ENCODE peak calls at places on chromosomes 3 and 15, in four cellular contexts. One of them, this sample, is unnamed.

GRCh38 chr3:116423945-116424344 is 21.3 kb downstream of the LSAMP start:
- DNase-seq in IMR-90: peak; percentile 23
- DNase-seq in H9: no peak
- DNase-seq in mesenchymal stem cell: peak; percentile 39
- DNase-seq in this sample: no peak

GRCh38 chr15:71701808-71702207 is 108.5 kb upstream of the NR2E3 start:
- DNase-seq in IMR-90: no peak
- DNase-seq in H9: no peak
- DNase-seq in mesenchymal stem cell: no peak
- DNase-seq in this sample: no peak

GRCh38 chr3:55897573-55898224 is 410.6 kb upstream of the WNT5A start:
- DNase-seq in IMR-90: peak; percentile 21
- DNase-seq in H9: no peak
- DNase-seq in mesenchymal stem cell: peak; percentile 57
- DNase-seq in this sample: peak; percentile 30

GRCh38 chr3:54447427-54447826 is 325.1 kb downstream of the CACNA2D3 start:
- DNase-seq in IMR-90: no peak
- DNase-seq in H9: no peak
- DNase-seq in mesenchymal stem cell: peak; percentile 13
- DNase-seq in this sample: no peak

GRCh38 chr15:62392411-62392810 is 227.3 kb upstream of the C2CD4B start:
- DNase-seq in IMR-90: peak; percentile 53
- DNase-seq in H9: peak; percentile 50
- DNase-seq in mesenchymal stem cell: peak; percentile 56
- DNase-seq in this sample: peak; percentile 11

GRCh38 chr3:52830535-52831258 is at the start of gene ITIH4:
- DNase-seq in IMR-90: no peak
- DNase-seq in H9: no peak
- DNase-seq in mesenchymal stem cell: no peak
- DNase-seq in this sample: no peak

GRCh38 chr3:32778389-32778788 is 39.4 kb upstream of the TRIM71 start:
- DNase-seq in IMR-90: no peak
- DNase-seq in H9: no peak
- DNase-seq in mesenchymal stem cell: no peak
- DNase-seq in this sample: no peak

GRCh38 chr3:150798122-150798618 is 35.2 kb upstream of the SIAH2 start:
- DNase-seq in IMR-90: no peak
- DNase-seq in H9: peak; percentile 38
- DNase-seq in mesenchymal stem cell: peak; percentile 6
- DNase-seq in this sample: no peak

GRCh38 chr3:117454928-117455327 is 745.3 kb downstream of the TUSC7 start:
- DNase-seq in IMR-90: no peak
- DNase-seq in H9: no peak
- DNase-seq in mesenchymal stem cell: no peak
- DNase-seq in this sample: no peak

DNA sequence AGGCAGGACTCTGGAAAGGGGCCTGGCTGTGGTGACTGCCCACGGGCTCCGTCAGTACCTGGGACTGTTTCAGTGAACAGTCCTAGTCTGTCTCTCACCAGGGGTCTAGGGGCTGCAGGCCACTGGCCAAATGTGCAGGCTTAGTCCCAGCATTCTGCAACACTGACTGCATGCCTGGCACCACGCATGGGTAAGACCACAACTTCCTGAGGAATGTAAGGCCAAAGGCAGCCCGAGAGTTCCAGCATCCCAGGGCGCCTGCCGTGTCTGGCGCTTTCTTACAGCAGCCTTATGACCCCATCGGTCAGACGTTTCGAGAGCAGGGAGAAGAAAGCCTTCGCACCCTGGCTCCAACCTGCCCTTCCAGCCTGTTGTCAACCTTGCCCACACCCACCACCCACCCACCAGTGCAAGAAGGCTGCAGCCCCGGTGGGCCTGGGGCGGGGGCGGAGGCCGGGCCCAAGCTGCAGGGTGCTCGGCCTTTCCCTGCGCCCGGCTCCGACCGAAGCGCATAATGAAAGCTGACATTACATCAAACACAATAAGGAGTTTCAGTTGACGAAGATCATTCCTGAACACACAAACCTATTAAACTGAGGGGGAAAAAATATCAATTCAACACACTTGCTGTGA is 29.5 kb upstream of the TMEM115 start:
- DNase-seq in IMR-90: no peak
- DNase-seq in H9: no peak
- DNase-seq in mesenchymal stem cell: no peak
- DNase-seq in this sample: no peak
- H3K4me1 ChIP-seq in IMR-90: no peaks in the 10 kb centered on the region
- H3K4me1 ChIP-seq in H9: no peaks in the 10 kb centered on the region
- H3K4me1 ChIP-seq in mesenchymal stem cell: peaks cover 31% of the 10 kb centered on the region
- H3K4me1 ChIP-seq in this sample: peaks cover 3% of the 10 kb centered on the region

GRCh38 chr3:13771496-13771895 is 108.4 kb downstream of the WNT7A start:
- DNase-seq in IMR-90: no peak
- DNase-seq in H9: no peak
- DNase-seq in mesenchymal stem cell: no peak
- DNase-seq in this sample: no peak
- H2BK15ac ChIP-seq in IMR-90: no peak overlapping the region
- H2BK15ac ChIP-seq in H9: no peak overlapping the region
- H2BK15ac ChIP-seq in mesenchymal stem cell: no peak overlapping the region
- H2BK15ac ChIP-seq in this sample: no peak overlapping the region

GRCh38 chr3:184154909-184155643 is at the start of gene DVL3:
- DNase-seq in IMR-90: peak; percentile 52
- DNase-seq in H9: peak; percentile 59
- DNase-seq in mesenchymal stem cell: peak; percentile 64
- DNase-seq in this sample: peak; percentile 72

GRCh38 chr3:184155644-184156521 is 706 bp downstream of the DVL3 start:
- DNase-seq in IMR-90: peak; percentile 16
- DNase-seq in H9: peak; percentile 46
- DNase-seq in mesenchymal stem cell: peak; percentile 60
- DNase-seq in this sample: no peak

GRCh38 chr3:184158394-184158793 is 3.2 kb downstream of the DVL3 start:
- DNase-seq in IMR-90: no peak
- DNase-seq in H9: no peak
- DNase-seq in mesenchymal stem cell: no peak
- DNase-seq in this sample: no peak

GRCh38 chr3:184157206-184157605 is 2.0 kb downstream of the DVL3 start:
- DNase-seq in IMR-90: no peak
- DNase-seq in H9: no peak
- DNase-seq in mesenchymal stem cell: no peak
- DNase-seq in this sample: no peak

DNA sequence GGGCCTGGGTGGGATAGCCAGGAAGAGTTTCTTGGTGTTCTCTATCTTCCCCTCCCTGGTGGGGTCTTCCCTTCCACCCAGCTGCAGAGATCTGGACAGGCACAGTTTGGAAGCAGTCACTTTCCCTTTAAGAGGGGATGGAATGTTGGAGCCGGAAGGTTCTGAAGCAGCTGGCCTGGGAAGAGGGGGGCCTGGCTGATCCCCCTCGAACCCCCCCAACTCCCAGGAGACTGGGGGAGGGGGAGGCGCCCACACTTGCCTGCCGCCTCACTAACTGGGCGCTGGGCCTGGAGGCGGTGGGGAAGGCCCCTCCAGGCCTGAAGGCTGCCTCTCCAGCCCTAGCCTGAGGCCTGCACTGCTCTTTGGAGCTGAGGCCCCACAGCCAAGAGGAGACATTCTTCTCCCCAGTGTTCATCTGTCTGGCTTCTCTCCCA is 1.4 kb downstream of the DVL3 start:
- DNase-seq in IMR-90: peak; percentile 60
- DNase-seq in H9: peak; percentile 41
- DNase-seq in mesenchymal stem cell: peak; percentile 55
- DNase-seq in this sample: peak; percentile 58
- H3K4me1 ChIP-seq in IMR-90: peaks cover 16% of the 10 kb centered on the region
- H3K4me1 ChIP-seq in H9: no peaks in the 10 kb centered on the region
- H3K4me1 ChIP-seq in mesenchymal stem cell: peaks cover 17% of the 10 kb centered on the region
- H3K4me1 ChIP-seq in this sample: peaks cover 10% of the 10 kb centered on the region

DNA sequence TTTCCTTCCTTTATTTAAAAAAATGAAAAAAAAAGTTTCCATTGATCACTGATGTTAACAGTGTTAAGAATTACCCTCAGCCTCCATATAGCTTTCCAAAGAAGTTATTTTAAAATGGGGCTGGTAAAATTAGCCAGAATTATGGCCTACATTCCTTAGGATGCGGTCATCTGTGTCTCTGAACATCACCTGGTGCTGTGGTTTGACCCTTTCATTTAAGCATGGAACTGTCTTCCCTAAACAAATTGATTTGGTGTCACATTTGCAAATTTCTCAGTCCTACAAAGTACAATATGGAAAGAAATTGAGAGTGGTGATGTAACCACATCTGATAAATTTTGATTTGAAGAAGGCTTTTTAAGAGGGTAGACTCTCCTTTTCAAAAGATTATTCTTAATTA is 40.3 kb upstream of the ZPLD1 start:
- DNase-seq in IMR-90: no peak
- DNase-seq in H9: no peak
- DNase-seq in mesenchymal stem cell: no peak
- DNase-seq in this sample: no peak
- H2BK15ac ChIP-seq in IMR-90: no peak overlapping the region
- H2BK15ac ChIP-seq in H9: no peak overlapping the region
- H2BK15ac ChIP-seq in mesenchymal stem cell: no peak overlapping the region
- H2BK15ac ChIP-seq in this sample: no peak overlapping the region

GRCh38 chr15:99717129-99718024 is 15.9 kb downstream of the LYSMD4 start:
- DNase-seq in IMR-90: no peak
- DNase-seq in H9: no peak
- DNase-seq in mesenchymal stem cell: no peak
- DNase-seq in this sample: no peak
- H3K4me1 ChIP-seq in IMR-90: no peaks in the 10 kb centered on the region
- H3K4me1 ChIP-seq in H9: no peaks in the 10 kb centered on the region
- H3K4me1 ChIP-seq in mesenchymal stem cell: peaks cover 4% of the 10 kb centered on the region
- H3K4me1 ChIP-seq in this sample: no peaks in the 10 kb centered on the region

DNA sequence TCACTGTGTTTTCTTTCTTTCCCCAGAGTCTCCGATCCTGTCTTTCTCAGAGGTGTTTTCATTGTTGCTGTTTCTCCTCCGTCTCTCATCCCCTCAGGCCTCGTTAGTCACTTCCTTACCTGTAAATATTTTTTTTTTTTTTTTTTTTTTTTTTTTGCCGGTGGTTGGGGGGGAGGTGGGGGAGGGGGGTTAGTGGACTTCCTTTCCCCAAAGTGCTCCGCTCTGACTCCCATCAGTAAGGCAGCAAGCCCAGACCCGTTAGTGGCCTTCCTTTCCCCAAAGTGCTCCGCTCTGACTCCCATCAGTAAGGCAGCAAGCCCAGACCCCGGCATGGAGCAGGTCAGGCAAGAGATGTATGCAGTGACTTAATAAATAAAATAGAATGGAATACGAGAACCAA is 97.1 kb upstream of the TNFAIP8L3 start:
- DNase-seq in IMR-90: no peak
- DNase-seq in H9: no peak
- DNase-seq in mesenchymal stem cell: no peak
- DNase-seq in this sample: no peak
- H2BK15ac ChIP-seq in IMR-90: no peak overlapping the region
- H2BK15ac ChIP-seq in H9: no peak overlapping the region
- H2BK15ac ChIP-seq in mesenchymal stem cell: no peak overlapping the region
- H2BK15ac ChIP-seq in this sample: no peak overlapping the region

DNA sequence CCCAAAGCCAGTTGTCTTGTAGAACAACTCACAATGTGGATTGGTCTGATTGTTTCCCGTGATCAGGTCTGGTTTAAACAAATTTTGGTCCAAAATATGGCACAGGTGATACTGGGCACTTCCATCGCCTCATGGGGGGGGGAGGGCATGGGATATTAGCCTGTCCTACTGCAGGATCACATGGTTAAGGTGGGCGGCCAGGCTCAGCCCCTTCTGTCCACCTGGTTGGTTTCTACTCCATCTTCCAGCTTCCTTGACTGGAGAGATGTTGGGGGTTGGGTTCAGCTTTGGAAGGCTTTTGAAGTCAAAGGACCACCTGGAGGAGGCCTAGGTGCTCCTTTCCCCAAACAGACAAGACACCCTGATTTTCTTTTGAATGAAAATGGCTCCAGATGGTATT is 7.2 kb downstream of the KLF13 start:
- DNase-seq in IMR-90: no peak
- DNase-seq in H9: no peak
- DNase-seq in mesenchymal stem cell: no peak
- DNase-seq in this sample: no peak
- H3K4me1 ChIP-seq in IMR-90: peaks cover 9% of the 10 kb centered on the region
- H3K4me1 ChIP-seq in H9: peaks cover 4% of the 10 kb centered on the region
- H3K4me1 ChIP-seq in mesenchymal stem cell: peaks cover 21% of the 10 kb centered on the region
- H3K4me1 ChIP-seq in this sample: peaks cover 8% of the 10 kb centered on the region

GRCh38 chr3:21717272-21717671 is 33.7 kb downstream of the ZNF385D start:
- DNase-seq in IMR-90: no peak
- DNase-seq in H9: no peak
- DNase-seq in mesenchymal stem cell: no peak
- DNase-seq in this sample: no peak

GRCh38 chr3:21718161-21718765 is 32.7 kb downstream of the ZNF385D start:
- DNase-seq in IMR-90: peak; percentile 96
- DNase-seq in H9: no peak
- DNase-seq in mesenchymal stem cell: peak; percentile 23
- DNase-seq in this sample: no peak

GRCh38 chr3:21718943-21719591 is 31.9 kb downstream of the ZNF385D start:
- DNase-seq in IMR-90: no peak
- DNase-seq in H9: no peak
- DNase-seq in mesenchymal stem cell: no peak
- DNase-seq in this sample: no peak

GRCh38 chr3:21715662-21716061 is 35.3 kb downstream of the ZNF385D start:
- DNase-seq in IMR-90: no peak
- DNase-seq in H9: no peak
- DNase-seq in mesenchymal stem cell: no peak
- DNase-seq in this sample: no peak
- H2BK15ac ChIP-seq in IMR-90: no peak overlapping the region
- H2BK15ac ChIP-seq in H9: no peak overlapping the region
- H2BK15ac ChIP-seq in mesenchymal stem cell: no peak overlapping the region
- H2BK15ac ChIP-seq in this sample: no peak overlapping the region

DNA sequence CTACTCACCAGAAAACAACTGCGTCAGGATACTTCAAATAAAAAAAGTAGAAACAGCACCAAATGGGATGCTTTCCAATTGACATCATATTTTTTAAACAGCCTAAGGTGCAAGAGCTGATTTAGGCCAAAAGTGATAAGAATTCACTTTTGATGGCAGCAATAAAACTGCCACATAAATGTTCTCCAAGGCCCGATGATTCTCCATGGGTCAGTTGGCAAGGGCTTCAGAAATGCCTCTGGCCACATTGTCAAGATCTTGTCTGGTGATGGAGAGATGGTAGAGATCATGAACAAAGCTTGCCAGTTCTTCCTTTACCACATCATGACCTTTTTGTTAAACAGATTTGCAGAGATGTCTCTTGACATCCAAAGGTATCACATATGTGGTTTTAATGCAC is 38.9 kb downstream of the LDHAL6B start:
- DNase-seq in IMR-90: no peak
- DNase-seq in H9: no peak
- DNase-seq in mesenchymal stem cell: no peak
- DNase-seq in this sample: no peak
- H3K4me1 ChIP-seq in IMR-90: no peaks in the 10 kb centered on the region
- H3K4me1 ChIP-seq in H9: no peaks in the 10 kb centered on the region
- H3K4me1 ChIP-seq in mesenchymal stem cell: peaks cover 14% of the 10 kb centered on the region
- H3K4me1 ChIP-seq in this sample: peaks cover 2% of the 10 kb centered on the region

This sample was measured in neuronal stem cell.